ENCODE peak calls at places on chromosomes 11 and 22, in six cellular contexts. P is K562, T is HepG2, M is GM12878, E is H1, I is GM12891. Y is an unnamed sample.

GRCh38 chr11:38274031-38274430 is 1676.0 kb upstream of the RAG2 start:
- DNase-seq in I (no peak), T (no peak), E (no peak), M (no peak), P (no peak), Y (no peak)

GRCh38 chr11:94933225-94934130 is 39.9 kb downstream of the CWC15 start:
- DNase-seq in P (no peak), T (no peak), M (no peak), E (no peak), I (no peak), Y (no peak)

GRCh38 chr11:42770444-42771065 is 541.2 kb upstream of the API5 start:
- DNase-seq in T (peak), E (peak), I (peak), P (peak), M (no peak), Y (peak)

GRCh38 chr22:42673898-42674390 is 24.8 kb upstream of the CYB5R3 start:
- DNase-seq in P (no peak), I (no peak), T (peak), M (no peak), E (no peak), Y (no peak)

GRCh38 chr11:45089251-45089650 is 57.2 kb upstream of the PRDM11 start:
- DNase-seq in M (no peak), I (no peak), E (no peak), T (no peak), P (no peak), Y (no peak)

GRCh38 chr22:46845281-46846153 is 83.1 kb downstream of the TBC1D22A start:
- DNase-seq in T (no peak), I (no peak), M (no peak), P (no peak), E (no peak), Y (no peak)

GRCh38 chr11:126606484-126606883 is 251.0 kb downstream of the ST3GAL4 start:
- DNase-seq in I (no peak), T (no peak), E (no peak), P (no peak), M (no peak), Y (no peak)

GRCh38 chr11:129458756-129459535 is 83.3 kb downstream of the BARX2 start:
- DNase-seq in T (no peak), E (no peak), M (no peak), I (no peak), P (no peak), Y (no peak)

GRCh38 chr11:118912742-118913410 is 12.8 kb downstream of the BCL9L start:
- DNase-seq in T (no peak), E (no peak), M (peak), P (peak), I (no peak), Y (no peak)

GRCh38 chr11:132607575-132607974 is 924.7 kb downstream of the OPCML start:
- DNase-seq in I (no peak), P (no peak), T (no peak), E (no peak), M (no peak), Y (no peak)

GRCh38 chr22:40586781-40587180 is 49.7 kb downstream of the MRTFA start:
- DNase-seq in T (no peak), M (no peak), E (no peak), P (no peak), I (no peak), Y (no peak)

GRCh38 chr11:69010964-69011623 is 2.0 kb downstream of the MRGPRF start:
- DNase-seq in T (no peak), E (peak), P (peak), M (no peak), I (peak), Y (no peak)

GRCh38 chr22:30421695-30422480 is 3.7 kb upstream of the MTFP1 start:
- DNase-seq in I (no peak), P (peak), E (no peak), M (no peak), T (peak), Y (no peak)

GRCh38 chr11:126716456-126717083 is 284.0 kb downstream of the KIRREL3 start:
- DNase-seq in E (no peak), I (peak), P (peak), T (peak), M (no peak), Y (no peak)

GRCh38 chr11:111452146-111452545 is 60.0 kb downstream of the BTG4 start:
- DNase-seq in P (no peak), I (no peak), M (no peak), T (no peak), E (no peak), Y (no peak)

GRCh38 chr22:33913188-33913587 is 7.1 kb downstream of the LARGE1 start:
- DNase-seq in P (no peak), E (no peak), M (no peak), I (no peak), T (no peak), Y (no peak)

GRCh38 chr11:14625804-14626203 is 17.8 kb upstream of the PDE3B start:
- DNase-seq in I (no peak), T (no peak), M (no peak), P (no peak), E (no peak), Y (no peak)

GRCh38 chr11:13834463-13834862 is 128.1 kb upstream of the SPON1 start:
- DNase-seq in P (peak), E (peak), M (no peak), T (no peak), I (no peak), Y (no peak)

GRCh38 chr22:48227341-48228018 is 1465.0 kb downstream of the TBC1D22A start:
- DNase-seq in P (no peak), I (no peak), E (no peak), T (no peak), M (no peak), Y (no peak)

DNA sequence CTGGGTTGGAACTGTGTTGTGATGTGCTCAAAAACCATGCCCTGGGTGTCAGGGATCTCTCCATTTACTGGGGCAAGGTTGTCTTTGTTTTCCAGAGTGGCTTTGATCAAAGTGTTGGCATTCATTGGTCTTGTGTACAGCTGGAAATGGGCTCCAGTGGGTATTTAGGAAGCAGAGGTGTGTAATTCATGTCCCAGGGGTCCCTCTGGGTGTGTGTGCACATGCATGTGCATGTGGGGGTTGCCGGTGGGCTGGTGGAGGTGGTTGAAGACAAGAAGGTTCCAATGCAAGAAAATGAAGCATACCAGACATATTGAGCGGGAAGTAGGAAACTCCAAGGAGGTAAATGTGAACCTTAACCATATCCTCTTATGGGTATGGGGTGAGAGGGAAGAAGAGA is 121.7 kb downstream of the ME3 start:
- DNase-seq in E (no peak), P (no peak), I (no peak), T (no peak), M (no peak), Y (no peak)
- TF ChIP-seq POLR2A in E (no peak), P (no peak), I (no peak), T (no peak), M (no peak), Y (no peak)

DNA sequence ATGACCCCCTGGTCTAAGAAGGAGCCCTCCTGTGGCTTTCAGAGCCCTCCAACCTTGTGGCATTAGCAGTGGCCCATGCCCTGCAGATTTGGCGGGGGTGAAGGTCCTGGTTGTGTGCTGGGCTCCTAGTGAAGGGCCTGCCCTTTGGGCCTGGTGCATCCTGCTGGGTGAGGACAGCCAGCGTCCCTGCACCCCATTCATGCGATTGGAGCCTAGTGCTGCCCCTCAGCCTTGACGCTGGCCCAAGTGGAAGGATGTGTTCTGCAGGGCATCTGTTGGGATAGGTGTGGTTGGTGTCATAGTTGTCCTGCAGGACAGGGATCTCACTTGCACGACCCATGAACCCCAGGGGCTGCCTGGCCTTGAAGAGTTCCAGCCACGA is 28.1 kb upstream of the DGCR8 start:
- DNase-seq in P (no peak), I (no peak), M (no peak), E (no peak), T (no peak), Y (no peak)
- TF ChIP-seq TAF1 in P (no peak), I (no peak), M (no peak), E (no peak), T (no peak), Y (no peak)

DNA sequence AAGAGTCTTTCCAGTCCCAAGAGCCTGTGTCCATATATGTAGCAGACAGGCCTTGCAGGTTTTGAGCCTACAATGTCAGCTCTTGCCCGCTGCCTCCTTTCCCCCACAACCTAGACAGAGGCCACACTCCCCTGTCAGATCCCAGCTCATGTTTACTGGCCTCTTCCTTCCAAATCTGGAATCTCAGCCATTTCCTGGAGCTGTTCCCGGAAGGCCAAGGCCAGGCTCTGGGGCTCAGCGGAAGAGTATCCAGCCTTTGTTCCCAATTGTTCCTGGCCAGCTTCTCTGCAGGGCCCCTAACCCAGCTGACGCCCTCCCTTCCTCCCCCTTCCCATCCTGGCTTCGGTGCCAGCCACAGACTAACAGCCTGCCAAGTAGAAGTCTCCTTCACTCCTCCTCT is 1.0 kb upstream of the ROBO4 start:
- DNase-seq in M (no peak), E (no peak), I (no peak), T (peak), P (no peak), Y (no peak)
- TF ChIP-seq POLR2A in M (no peak), E (no peak), I (no peak), T (no peak), P (no peak), Y (no peak)

GRCh38 chr11:36478700-36479329 is 31.3 kb downstream of the TRAF6 start:
- DNase-seq in P (peak), T (peak), E (no peak), M (no peak), I (no peak), Y (no peak)
- TF ChIP-seq TAF1 in P (no peak), T (no peak), E (no peak), M (no peak), I (no peak), Y (no peak)

GRCh38 chr11:62030071-62030684 is 62.7 kb upstream of the FTH1 start:
- DNase-seq in M (no peak), E (peak), I (no peak), P (no peak), T (no peak), Y (no peak)

GRCh38 chr11:62026739-62027138 is 59.3 kb upstream of the FTH1 start:
- DNase-seq in I (no peak), E (no peak), P (no peak), T (no peak), M (no peak), Y (no peak)

GRCh38 chr11:62024975-62025374 is 57.5 kb upstream of the FTH1 start:
- DNase-seq in T (peak), M (no peak), E (no peak), I (no peak), P (no peak), Y (no peak)

GRCh38 chr11:62020661-62021060 is 53.2 kb upstream of the FTH1 start:
- DNase-seq in P (no peak), I (no peak), T (no peak), M (no peak), E (no peak), Y (no peak)

DNA sequence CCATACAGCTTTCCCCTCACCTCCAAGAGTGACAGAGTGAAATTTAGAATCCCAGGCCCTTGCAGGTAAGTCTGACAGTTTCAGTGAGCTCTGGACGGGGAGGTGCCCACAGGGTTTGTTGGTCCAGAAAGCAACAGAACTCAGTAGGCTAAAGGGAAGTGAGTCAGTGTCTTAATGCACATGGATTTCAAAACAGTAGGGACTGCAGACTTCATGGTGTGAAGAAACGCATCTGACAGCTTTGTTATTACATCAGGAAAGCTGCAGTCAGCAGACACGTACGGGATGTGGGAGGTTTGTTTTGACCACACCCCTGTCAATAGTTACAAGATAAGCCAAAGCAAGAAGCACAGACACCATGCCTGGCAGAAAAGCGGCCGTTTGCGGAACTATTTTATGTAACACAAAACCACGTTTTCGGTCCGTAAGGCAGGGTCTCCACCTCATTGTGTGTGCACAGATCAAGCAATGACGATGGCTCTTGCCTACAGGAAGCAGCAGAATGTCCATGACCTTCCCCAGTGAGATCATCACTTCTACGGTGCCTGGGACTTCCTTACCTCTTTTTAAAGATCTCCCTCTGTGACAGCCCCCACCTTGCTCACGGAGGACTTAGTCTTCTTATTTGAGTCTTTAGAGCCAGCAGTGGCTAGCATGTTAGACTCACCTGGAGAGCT is 58.1 kb upstream of the FTH1 start:
- DNase-seq in M (peak), E (no peak), T (peak), P (peak), I (no peak), Y (no peak)
- TF ChIP-seq POLR2A in M (peak), E (no peak), T (no peak), P (no peak), I (no peak), Y (no peak)

Y was measured in GM12892.